ENCODE peak calls at places on chromosomes 2 and 18, in six cellular contexts. B, G, W, R, A and C are unnamed samples.

GRCh38 chr2:205290299-205290698 is 392.0 kb upstream of the NRP2 start:
- DNase-seq in B (no peak), G (no peak), W (no peak), R (no peak), A (no peak), C (no peak)

GRCh38 chr2:28437918-28438317 is 45.3 kb downstream of the FOSL2 start:
- DNase-seq in B (no peak), G (no peak), W (no peak), R (no peak), A (no peak), C (no peak)

GRCh38 chr2:121427187-121427689 is 103.4 kb upstream of the RNU4ATAC start:
- DNase-seq in B (no peak), G (no peak), W (no peak), R (no peak), A (no peak), C (no peak)

GRCh38 chr2:207285451-207285771 is 119.7 kb upstream of the KLF7 start:
- DNase-seq in B (no peak), G (no peak), W (no peak), R (no peak), A (no peak), C (no peak)

GRCh38 chr18:11937874-11938478 is 29.9 kb upstream of the MPPE1 start:
- DNase-seq in B (peak), G (peak), W (peak), R (peak), A (peak), C (peak)

GRCh38 chr2:16900405-16901025 is 234.9 kb upstream of the CYRIA start:
- DNase-seq in B (peak), G (no peak), W (no peak), R (no peak), A (no peak), C (peak)

GRCh38 chr18:57772387-57772799 is 30.7 kb downstream of the ATP8B1 start:
- DNase-seq in B (no peak), G (no peak), W (no peak), R (no peak), A (no peak), C (no peak)

GRCh38 chr18:76491436-76491800 is 3.6 kb downstream of the ZNF516 start:
- DNase-seq in B (peak), G (peak), W (peak), R (peak), A (peak), C (peak)

GRCh38 chr18:62863629-62864028 is 148.3 kb downstream of the PHLPP1 start:
- DNase-seq in B (no peak), G (no peak), W (no peak), R (no peak), A (no peak), C (no peak)

GRCh38 chr18:46632401-46633089 is 24.5 kb downstream of the LOXHD1 start:
- DNase-seq in B (no peak), G (no peak), W (no peak), R (no peak), A (no peak), C (no peak)

GRCh38 chr2:73516033-73516432 is 126.2 kb downstream of the NAT8 start:
- DNase-seq in B (no peak), G (no peak), W (no peak), R (no peak), A (no peak), C (no peak)

GRCh38 chr18:45481846-45482245 is 133.4 kb upstream of the SLC14A2 start:
- DNase-seq in B (no peak), G (no peak), W (no peak), R (no peak), A (no peak), C (no peak)

GRCh38 chr18:76503595-76503994 is 8.6 kb upstream of the ZNF516 start:
- DNase-seq in B (no peak), G (no peak), W (no peak), R (no peak), A (no peak), C (no peak)

GRCh38 chr2:203707530-203707929 is 1.1 kb downstream of the CD28 start:
- DNase-seq in B (no peak), G (no peak), W (no peak), R (no peak), A (no peak), C (no peak)

GRCh38 chr2:59296279-59296678 is 1055.2 kb upstream of the FANCL start:
- DNase-seq in B (no peak), G (no peak), W (no peak), R (no peak), A (no peak), C (no peak)

GRCh38 chr2:168584934-168585333 is 128.9 kb downstream of the CERS6 start:
- DNase-seq in B (no peak), G (no peak), W (no peak), R (no peak), A (no peak), C (no peak)

GRCh38 chr2:125656190-125656589 is 999.8 kb upstream of the GYPC start:
- DNase-seq in B (no peak), G (no peak), W (no peak), R (no peak), A (no peak), C (no peak)

GRCh38 chr2:215617060-215617824 is 181.4 kb upstream of the FN1 start:
- DNase-seq in B (no peak), G (no peak), W (no peak), R (no peak), A (no peak), C (no peak)

GRCh38 chr2:25960920-25961319 is 21.4 kb downstream of the KIF3C start:
- DNase-seq in B (no peak), G (no peak), W (no peak), R (no peak), A (no peak), C (no peak)

GRCh38 chr18:78722391-78722790 is 257.2 kb upstream of the SALL3 start:
- DNase-seq in B (no peak), G (no peak), W (no peak), R (no peak), A (no peak), C (no peak)

GRCh38 chr2:190804182-190804795 is 76.3 kb upstream of the GLS start:
- DNase-seq in B (no peak), G (no peak), W (no peak), R (no peak), A (no peak), C (no peak)

GRCh38 chr2:238691596-238692491 is 156.0 kb upstream of the TWIST2 start:
- DNase-seq in B (no peak), G (no peak), W (no peak), R (no peak), A (no peak), C (no peak)